ENCODE peak calls at places on chromosome 9, in five cellular contexts. One of them, this sample, is unnamed.

GRCh38 chr9:19471737-19472648 is 63.2 kb downstream of the ACER2 start:
- DNase-seq in ureter: peak; percentile 62
- DNase-seq in NCI-H1417: peak; percentile 21
- DNase-seq in ELR: peak; percentile 69
- DNase-seq in activated CD8-positive, alpha-beta memory T cell treated with anti-CD3 and anti-CD28 coated beads for 1 hour: peak; percentile 5
- DNase-seq in this sample: peak; percentile 60

GRCh38 chr9:20405086-20405485 is 217.2 kb downstream of the MLLT3 start:
- DNase-seq in activated CD8-positive, alpha-beta memory T cell treated with anti-CD3 and anti-CD28 coated beads for 1 hour: no peak
- DNase-seq in ELR: no peak
- DNase-seq in NCI-H1417: no peak
- DNase-seq in ureter: no peak
- DNase-seq in this sample: no peak

GRCh38 chr9:120330031-120330430 is 249.9 kb downstream of the CDK5RAP2 start:
- DNase-seq in activated CD8-positive, alpha-beta memory T cell treated with anti-CD3 and anti-CD28 coated beads for 1 hour: no peak
- DNase-seq in ELR: no peak
- DNase-seq in ureter: no peak
- DNase-seq in NCI-H1417: no peak
- DNase-seq in this sample: no peak

GRCh38 chr9:652896-653295 is 188.6 kb upstream of the DMRT1 start:
- DNase-seq in ureter: no peak
- DNase-seq in activated CD8-positive, alpha-beta memory T cell treated with anti-CD3 and anti-CD28 coated beads for 1 hour: no peak
- DNase-seq in ELR: no peak
- DNase-seq in NCI-H1417: no peak
- DNase-seq in this sample: no peak

GRCh38 chr9:68955281-68955680 is 58.6 kb downstream of the PRKACG start:
- DNase-seq in ureter: no peak
- DNase-seq in ELR: no peak
- DNase-seq in activated CD8-positive, alpha-beta memory T cell treated with anti-CD3 and anti-CD28 coated beads for 1 hour: no peak
- DNase-seq in NCI-H1417: no peak
- DNase-seq in this sample: no peak

GRCh38 chr9:281753-282645 is 67.3 kb downstream of the DOCK8 start:
- DNase-seq in ELR: no peak
- DNase-seq in ureter: no peak
- DNase-seq in NCI-H1417: no peak
- DNase-seq in activated CD8-positive, alpha-beta memory T cell treated with anti-CD3 and anti-CD28 coated beads for 1 hour: no peak
- DNase-seq in this sample: no peak

GRCh38 chr9:126155756-126156664 is 170.6 kb upstream of the MVB12B start:
- DNase-seq in NCI-H1417: no peak
- DNase-seq in ureter: peak; percentile 27
- DNase-seq in ELR: no peak
- DNase-seq in activated CD8-positive, alpha-beta memory T cell treated with anti-CD3 and anti-CD28 coated beads for 1 hour: no peak
- DNase-seq in this sample: no peak

GRCh38 chr9:114174876-114175771 is 19.8 kb downstream of the COL27A1 start:
- DNase-seq in ureter: no peak
- DNase-seq in activated CD8-positive, alpha-beta memory T cell treated with anti-CD3 and anti-CD28 coated beads for 1 hour: no peak
- DNase-seq in NCI-H1417: no peak
- DNase-seq in ELR: peak; percentile 91
- DNase-seq in this sample: no peak

GRCh38 chr9:97487880-97488279 is 13.6 kb upstream of the TMOD1 start:
- DNase-seq in NCI-H1417: no peak
- DNase-seq in ELR: no peak
- DNase-seq in activated CD8-positive, alpha-beta memory T cell treated with anti-CD3 and anti-CD28 coated beads for 1 hour: no peak
- DNase-seq in ureter: no peak
- DNase-seq in this sample: no peak

GRCh38 chr9:127838375-127839078 is 15.9 kb downstream of the ENG start:
- DNase-seq in activated CD8-positive, alpha-beta memory T cell treated with anti-CD3 and anti-CD28 coated beads for 1 hour: no peak
- DNase-seq in NCI-H1417: no peak
- DNase-seq in ureter: peak; percentile 70
- DNase-seq in ELR: peak; percentile 99
- DNase-seq in this sample: no peak

GRCh38 chr9:37026085-37026935 is 7.8 kb downstream of the PAX5 start:
- DNase-seq in activated CD8-positive, alpha-beta memory T cell treated with anti-CD3 and anti-CD28 coated beads for 1 hour: no peak
- DNase-seq in ELR: peak; percentile 24
- DNase-seq in ureter: no peak
- DNase-seq in NCI-H1417: peak; percentile 12
- DNase-seq in this sample: peak; percentile 24

GRCh38 chr9:83649515-83649914 is 26.6 kb downstream of the IDNK start:
- DNase-seq in activated CD8-positive, alpha-beta memory T cell treated with anti-CD3 and anti-CD28 coated beads for 1 hour: no peak
- DNase-seq in ELR: no peak
- DNase-seq in NCI-H1417: no peak
- DNase-seq in ureter: no peak
- DNase-seq in this sample: no peak

GRCh38 chr9:69411246-69411645 is 86.2 kb downstream of the ENTREP1 start:
- DNase-seq in NCI-H1417: no peak
- DNase-seq in ureter: peak; percentile 29
- DNase-seq in ELR: no peak
- DNase-seq in activated CD8-positive, alpha-beta memory T cell treated with anti-CD3 and anti-CD28 coated beads for 1 hour: no peak
- DNase-seq in this sample: no peak

GRCh38 chr9:41229408-41230401 is 40.6 kb upstream of the ZNG1F start:
- DNase-seq in activated CD8-positive, alpha-beta memory T cell treated with anti-CD3 and anti-CD28 coated beads for 1 hour: no peak
- DNase-seq in ureter: peak; percentile 44
- DNase-seq in NCI-H1417: no peak
- DNase-seq in ELR: peak; percentile 3
- DNase-seq in this sample: no peak

GRCh38 chr9:114782586-114782985 is 23.3 kb downstream of the TNFSF15 start:
- DNase-seq in ureter: no peak
- DNase-seq in ELR: no peak
- DNase-seq in activated CD8-positive, alpha-beta memory T cell treated with anti-CD3 and anti-CD28 coated beads for 1 hour: no peak
- DNase-seq in NCI-H1417: no peak
- DNase-seq in this sample: no peak

GRCh38 chr9:124203818-124204217 is 53.9 kb upstream of the NEK6 start:
- DNase-seq in NCI-H1417: no peak
- DNase-seq in activated CD8-positive, alpha-beta memory T cell treated with anti-CD3 and anti-CD28 coated beads for 1 hour: no peak
- DNase-seq in ureter: no peak
- DNase-seq in ELR: no peak
- DNase-seq in this sample: no peak

GRCh38 chr9:79574166-79574565 is 2.4 kb downstream of the TLE4 start:
- DNase-seq in activated CD8-positive, alpha-beta memory T cell treated with anti-CD3 and anti-CD28 coated beads for 1 hour: no peak
- DNase-seq in ELR: no peak
- DNase-seq in NCI-H1417: no peak
- DNase-seq in ureter: no peak
- DNase-seq in this sample: no peak